ENCODE peak calls at places on chromosomes 6 and 20, in seven cellular contexts. U, G, I, F, O, S and L are unnamed samples. For H3K4me1, the result is how much of the 10 kb centered on the place peaks cover.

GRCh38 chr6:114170372-114170771 is 172.5 kb downstream of the HS3ST5 start:
- DNase-seq in U (no peak), G (no peak), I (no peak), F (no peak), O (no peak), S (no peak), L (no peak)

GRCh38 chr6:119066426-119067001 is 11.9 kb downstream of the FAM184A start:
- DNase-seq in U (no peak), G (no peak), I (no peak), F (no peak), O (no peak), S (no peak), L (no peak)

GRCh38 chr6:37160922-37161778 is 8.8 kb upstream of the PIM1 start:
- DNase-seq in U (no peak), G (peak), I (no peak), F (no peak), O (no peak), S (no peak), L (no peak)

GRCh38 chr6:63683071-63683603 is 47.5 kb downstream of the PHF3 start:
- DNase-seq in U (no peak), G (no peak), I (no peak), F (no peak), O (no peak), S (no peak), L (no peak)

GRCh38 chr6:157221049-157221816 is 102.1 kb downstream of the TMEM242 start:
- DNase-seq in U (peak), G (peak), I (peak), F (peak), O (peak), S (peak), L (peak)

GRCh38 chr6:150915156-150915555 is 49.7 kb downstream of the MTHFD1L start:
- DNase-seq in U (no peak), G (no peak), I (no peak), F (no peak), O (no peak), S (no peak), L (no peak)

GRCh38 chr6:134741193-134741521 is 208.7 kb downstream of the ALDH8A1 start:
- DNase-seq in U (no peak), G (no peak), I (no peak), F (no peak), O (no peak), S (no peak), L (no peak)

GRCh38 chr6:227074-227782 is 65.1 kb upstream of the DUSP22 start:
- DNase-seq in U (no peak), G (no peak), I (no peak), F (no peak), O (no peak), S (peak), L (no peak)

GRCh38 chr6:100296810-100297544 is 167.7 kb downstream of the SIM1 start:
- DNase-seq in U (no peak), G (peak), I (no peak), F (peak), O (no peak), S (no peak), L (no peak)

GRCh38 chr20:62740286-62741141 is 31.9 kb downstream of the NTSR1 start:
- DNase-seq in U (peak), G (peak), I (peak), F (peak), O (no peak), S (peak), L (no peak)

GRCh38 chr6:20319520-20320357 is 81.9 kb upstream of the E2F3 start:
- DNase-seq in U (no peak), G (no peak), I (peak), F (no peak), O (no peak), S (peak), L (no peak)

GRCh38 chr6:83756565-83756964 is 47.7 kb upstream of the SNAP91 start:
- DNase-seq in U (no peak), G (no peak), I (no peak), F (no peak), O (no peak), S (no peak), L (no peak)

GRCh38 chr20:40883097-40883496 is 145.5 kb upstream of the TOP1 start:
- DNase-seq in U (no peak), G (no peak), I (no peak), F (no peak), O (no peak), S (no peak), L (no peak)

GRCh38 chr6:6910734-6911295 is 196.9 kb upstream of the RREB1 start:
- DNase-seq in U (no peak), G (no peak), I (no peak), F (no peak), O (no peak), S (no peak), L (no peak)

GRCh38 chr20:62818592-62819493 is 2.0 kb downstream of the COL9A3 start:
- DNase-seq in U (peak), G (peak), I (peak), F (no peak), O (peak), S (no peak), L (peak)

GRCh38 chr6:165245287-165245686 is 64.1 kb downstream of the C6orf118 start:
- DNase-seq in U (no peak), G (peak), I (no peak), F (no peak), O (no peak), S (no peak), L (no peak)

GRCh38 chr6:34021001-34021838 is 124.7 kb downstream of the GRM4 start:
- DNase-seq in U (no peak), G (no peak), I (no peak), F (no peak), O (no peak), S (peak), L (no peak)

GRCh38 chr6:24154121-24154520 is 28.1 kb downstream of the NRSN1 start:
- DNase-seq in U (no peak), G (no peak), I (no peak), F (no peak), O (no peak), S (no peak), L (no peak)

GRCh38 chr6:47336334-47336733 is 26.6 kb upstream of the TNFRSF21 start:
- DNase-seq in U (no peak), G (no peak), I (no peak), F (no peak), O (no peak), S (no peak), L (no peak)

GRCh38 chr6:13524801-13525508 is 37.6 kb upstream of the GFOD1 start:
- DNase-seq in U (no peak), G (no peak), I (peak), F (no peak), O (no peak), S (no peak), L (no peak)

GRCh38 chr6:170266061-170266825 is 24.6 kb downstream of the DLL1 start:
- DNase-seq in U (no peak), G (peak), I (peak), F (no peak), O (no peak), S (no peak), L (no peak)

GRCh38 chr20:37527638-37528441 is at the start of gene BLCAP:
- DNase-seq in U (peak), G (peak), I (peak), F (peak), O (peak), S (peak), L (peak)

GRCh38 chr20:44069203-44069931 is 117.6 kb downstream of the JPH2 start:
- DNase-seq in U (no peak), G (peak), I (peak), F (no peak), O (no peak), S (peak), L (no peak)

GRCh38 chr20:44066645-44067606 is 120.1 kb downstream of the JPH2 start:
- DNase-seq in U (no peak), G (no peak), I (no peak), F (no peak), O (no peak), S (peak), L (no peak)

GRCh38 chr20:44067650-44068081 is 119.3 kb downstream of the JPH2 start:
- DNase-seq in U (no peak), G (no peak), I (no peak), F (no peak), O (no peak), S (peak), L (no peak)

GRCh38 chr20:44068780-44069191 is 118.2 kb downstream of the JPH2 start:
- DNase-seq in U (no peak), G (no peak), I (no peak), F (no peak), O (no peak), S (peak), L (no peak)

DNA sequence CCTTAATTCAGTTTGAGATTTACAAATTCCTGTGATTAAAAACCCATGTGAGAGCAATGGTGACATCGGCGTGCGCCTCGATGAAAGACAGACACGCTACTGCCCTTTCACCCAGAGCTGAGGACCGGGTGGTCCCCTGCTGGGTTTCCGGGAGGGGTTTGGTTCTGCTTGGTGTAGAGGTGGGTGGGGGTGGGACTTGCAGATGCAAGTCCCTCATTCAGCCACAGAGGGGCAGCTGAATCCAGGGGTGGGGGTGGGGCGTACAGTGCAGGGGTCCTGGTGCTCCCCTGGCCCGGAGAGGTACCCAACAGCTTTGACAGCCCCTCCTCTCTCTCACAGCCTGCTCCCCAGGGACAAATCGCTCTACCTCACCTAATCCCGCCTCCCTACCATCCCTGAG is 118.7 kb downstream of the JPH2 start:
- DNase-seq in U (no peak), G (no peak), I (no peak), F (no peak), O (no peak), S (peak), L (no peak)
- H3K4me1 ChIP-seq in U (under half), G (under half), I (under half), F (under half), O (under half), S (under half), L (under half)

GRCh38 chr20:57702091-57702490 is 7.7 kb downstream of the PMEPA1 start:
- DNase-seq in U (no peak), G (no peak), I (no peak), F (no peak), O (no peak), S (no peak), L (no peak)
- H3K4me3 ChIP-seq in U (no peak), G (no peak), I (no peak), F (no peak), O (no peak), S (no peak), L (no peak)

GRCh38 chr6:31664790-31665500 is at the start of gene GPANK1:
- DNase-seq in U (peak), G (peak), I (peak), F (peak), O (peak), S (peak), L (peak)
- TF ChIP-seq CTCF in U (no peak), G (no peak), I (no peak), F (no peak), O (no peak), S (no peak), L (no peak)

DNA sequence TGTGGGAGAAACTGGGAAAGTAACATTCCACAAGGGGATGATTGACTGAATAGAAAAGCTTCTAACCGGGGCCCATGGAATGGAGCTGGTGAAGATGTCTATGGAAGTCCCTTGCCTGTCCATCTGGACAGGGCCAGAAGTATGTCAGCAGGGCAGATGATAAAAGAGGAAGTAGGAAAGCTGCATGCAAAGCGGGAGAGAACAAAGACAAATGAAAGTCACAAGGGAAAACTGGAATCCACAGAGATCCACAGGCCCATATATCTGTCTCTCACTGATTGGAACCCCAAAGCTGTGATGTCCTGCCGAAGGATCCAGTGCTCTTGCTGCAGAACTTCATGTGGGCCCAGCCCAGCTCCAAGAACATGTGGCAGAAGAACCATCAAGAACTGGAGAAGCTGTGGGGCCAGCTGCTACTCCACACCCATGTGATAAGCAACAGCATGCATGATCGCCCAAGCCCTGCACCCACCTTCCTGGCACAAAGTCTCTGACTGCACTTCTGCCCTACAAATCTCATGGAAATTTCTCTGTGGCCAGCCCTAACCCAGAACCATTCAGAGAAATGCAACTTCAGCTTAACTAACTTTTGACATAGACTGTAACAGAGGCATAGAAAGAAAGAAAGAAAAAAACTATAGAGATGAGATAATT is 716.0 kb downstream of the KIF16B start:
- DNase-seq in U (no peak), G (no peak), I (no peak), F (no peak), O (no peak), S (no peak), L (no peak)
- H3K4me1 ChIP-seq in U (under half), G (under half), I (under half), F (under half), O (under half), S (under half), L (under half)

GRCh38 chr20:33686008-33686983 is at the start of gene E2F1:
- DNase-seq in U (peak), G (peak), I (peak), F (peak), O (peak), S (peak), L (peak)

GRCh38 chr20:33687370-33687915 is 1.3 kb upstream of the E2F1 start:
- DNase-seq in U (no peak), G (peak), I (no peak), F (no peak), O (no peak), S (no peak), L (no peak)

GRCh38 chr20:33685328-33686007 is 717 bp downstream of the E2F1 start:
- DNase-seq in U (no peak), G (no peak), I (peak), F (no peak), O (no peak), S (no peak), L (peak)

GRCh38 chr20:33686984-33687366 is 790 bp upstream of the E2F1 start:
- DNase-seq in U (no peak), G (no peak), I (no peak), F (no peak), O (no peak), S (no peak), L (no peak)

DNA sequence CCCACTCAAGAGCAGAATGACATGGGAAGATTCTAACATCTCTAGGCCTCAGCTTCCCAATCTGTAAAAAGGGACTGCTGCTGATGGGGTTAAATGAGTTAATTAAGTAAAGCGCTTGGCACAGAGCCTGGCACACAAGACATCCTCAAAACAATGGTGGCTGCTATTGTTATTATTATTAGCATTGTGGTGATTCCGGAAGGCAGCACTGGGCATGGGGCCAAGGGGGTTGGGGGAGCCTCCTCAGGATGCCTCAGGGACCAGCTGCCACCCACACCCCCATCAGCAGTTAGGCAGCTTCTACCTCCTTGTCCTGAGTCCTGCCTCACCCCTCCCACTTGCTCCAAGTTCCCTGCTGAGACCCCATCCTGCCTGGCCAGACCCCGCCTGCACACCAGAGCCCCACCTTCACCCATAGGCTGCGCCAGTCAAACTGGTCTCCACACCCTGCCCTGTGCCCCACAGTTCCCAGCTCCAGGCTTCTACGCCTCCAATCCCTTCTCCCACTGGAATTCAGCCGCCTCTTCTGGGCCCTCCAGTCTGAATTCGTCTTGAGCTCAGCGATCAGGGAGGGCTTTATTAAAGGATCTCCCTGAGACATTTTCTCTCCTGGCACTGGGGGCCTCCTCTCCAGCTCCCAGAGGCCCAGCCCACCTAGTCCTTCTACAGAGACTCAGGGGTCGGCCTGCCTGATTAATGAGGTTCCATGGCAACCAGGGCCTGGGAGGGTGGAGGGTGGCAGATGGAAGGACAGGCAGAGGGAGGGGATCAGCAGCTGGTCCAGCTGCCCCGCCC is 1.5 kb downstream of the E2F1 start:
- DNase-seq in U (no peak), G (no peak), I (no peak), F (no peak), O (no peak), S (no peak), L (no peak)
- H3K4me3 ChIP-seq in U (no peak), G (no peak), I (no peak), F (peak), O (no peak), S (no peak), L (no peak)